ENCODE peak calls at places on chromosomes 7 and 10, in seven cellular contexts. J is nephron progenitor cell; Q is T-helper 9 cell; Z is Daoy; B is hepatocyte; I is hypothalamus; N is stimulated activated CD4-positive, alpha-beta T cell treated with anti-CD3 and anti-CD28 coated beads, Interleukin-12 subunit alpha, Interleukin-12 subunit beta, amount 100 ng/mL, for 4 hours. L is an unnamed sample.

GRCh38 chr10:92436611-92437010 is 137.3 kb downstream of the IDE start:
- DNase-seq in I (no peak), B (no peak), N (no peak), Z (no peak), J (no peak), Q (no peak), L (no peak)

GRCh38 chr7:44776211-44776610 is 20.3 kb upstream of the PPIA start:
- DNase-seq in J (no peak), I (no peak), Q (no peak), B (no peak), Z (no peak), N (no peak), L (no peak)

GRCh38 chr10:112689327-112689726 is 242.3 kb downstream of the VTI1A start:
- DNase-seq in N (no peak), Z (peak; percentile 11), J (peak; percentile 41), Q (no peak), I (no peak), B (peak; percentile 27), L (no peak)

GRCh38 chr10:60518745-60519144 is 129.1 kb upstream of the ANK3 start:
- DNase-seq in I (no peak), J (no peak), N (no peak), Z (no peak), B (no peak), Q (no peak), L (no peak)

GRCh38 chr10:104022020-104022419 is 55.1 kb downstream of the SLK start:
- DNase-seq in Z (no peak), N (no peak), Q (no peak), I (no peak), B (no peak), J (no peak), L (no peak)

GRCh38 chr10:112953075-112953501 is 3.0 kb downstream of the TCF7L2 start:
- DNase-seq in Q (no peak), I (peak; percentile 53), B (peak; percentile 50), J (peak; percentile 50), N (no peak), Z (peak; percentile 35), L (no peak)

GRCh38 chr7:91164531-91164930 is 99.7 kb upstream of the FZD1 start:
- DNase-seq in Q (no peak), J (no peak), Z (no peak), B (no peak), I (peak; percentile 1), N (no peak), L (no peak)

GRCh38 chr7:94584113-94584512 is 71.8 kb downstream of the SGCE start:
- DNase-seq in J (no peak), I (no peak), B (no peak), Q (no peak), N (no peak), Z (no peak), L (no peak)

GRCh38 chr10:101650841-101651240 is 44.1 kb downstream of the FBXW4 start:
- DNase-seq in I (no peak), J (no peak), Z (no peak), N (no peak), Q (no peak), B (no peak), L (no peak)

GRCh38 chr7:22791204-22792158 is 31.2 kb downstream of the TOMM7 start:
- DNase-seq in Q (no peak), N (no peak), Z (peak; percentile 76), J (no peak), B (no peak), I (no peak), L (no peak)

GRCh38 chr7:134932707-134933370 is 53.5 kb upstream of the AGBL3 start:
- DNase-seq in N (no peak), Q (no peak), J (no peak), B (no peak), I (no peak), Z (peak; percentile 13), L (no peak)

GRCh38 chr7:128378637-128379036 is 17.1 kb upstream of the PRRT4 start:
- DNase-seq in B (no peak), N (no peak), I (no peak), J (no peak), Z (no peak), Q (no peak), L (no peak)

GRCh38 chr7:117324940-117325339 is 2.1 kb upstream of the WNT2 start:
- DNase-seq in Z (no peak), I (no peak), Q (no peak), N (no peak), J (no peak), B (no peak), L (no peak)

GRCh38 chr7:123757095-123757494 is 8.3 kb upstream of the WASL start:
- DNase-seq in B (no peak), J (no peak), Z (no peak), N (no peak), I (no peak), Q (no peak), L (no peak)

GRCh38 chr10:131354380-131354779 is 42.9 kb upstream of the TCERG1L start:
- DNase-seq in Q (no peak), Z (peak; percentile 23), B (peak; percentile 56), N (no peak), J (peak; percentile 81), I (no peak), L (no peak)

GRCh38 chr7:49791089-49791741 is 17.8 kb downstream of the VWC2 start:
- DNase-seq in J (peak; percentile 31), I (no peak), N (no peak), Z (no peak), Q (no peak), B (peak; percentile 50), L (no peak)

GRCh38 chr10:87594181-87594580 is 65.5 kb upstream of the PAPSS2 start:
- DNase-seq in I (no peak), J (no peak), N (no peak), Q (no peak), Z (no peak), B (no peak), L (no peak)

GRCh38 chr10:50992972-50993766 is 81.1 kb upstream of the PRKG1 start:
- DNase-seq in Z (peak; percentile 48), I (no peak), J (peak; percentile 36), N (no peak), Q (no peak), B (peak; percentile 25), L (no peak)

GRCh38 chr7:95430864-95431263 is 4.0 kb downstream of the PON2 start:
- DNase-seq in I (no peak), Q (no peak), N (no peak), Z (peak; percentile 57), B (peak; percentile 81), J (no peak), L (no peak)

GRCh38 chr10:113434950-113435349 is 117.9 kb upstream of the HABP2 start:
- DNase-seq in Q (no peak), I (no peak), B (no peak), N (no peak), J (no peak), Z (no peak), L (no peak)

GRCh38 chr7:100983451-100984187 is 14.3 kb downstream of the MUC12 start:
- DNase-seq in N (no peak), J (no peak), I (no peak), B (peak; percentile 70), Z (peak; percentile 51), Q (no peak), L (no peak)

GRCh38 chr10:62560207-62560819 is 186.1 kb downstream of the ZNF365 start:
- DNase-seq in Q (no peak), N (no peak), B (peak; percentile 30), J (no peak), Z (no peak), I (no peak), L (no peak)

GRCh38 chr7:41925946-41926345 is 223.1 kb upstream of the INHBA start:
- DNase-seq in I (no peak), J (no peak), Q (no peak), Z (peak; percentile 40), N (no peak), B (no peak), L (no peak)

GRCh38 chr7:1029637-1030443 is 14.5 kb upstream of the GPR146 start:
- DNase-seq in Z (no peak), I (peak; percentile 58), J (no peak), B (no peak), Q (no peak), N (no peak), L (no peak)

GRCh38 chr7:46934198-46934825 is 647.6 kb downstream of the TNS3 start:
- DNase-seq in J (no peak), N (no peak), B (no peak), I (no peak), Q (no peak), Z (no peak), L (no peak)

GRCh38 chr7:28440055-28440601 is 27.8 kb downstream of the CREB5 start:
- DNase-seq in N (no peak), I (no peak), Z (no peak), B (no peak), J (no peak), Q (no peak), L (no peak)

GRCh38 chr7:12524794-12525386 is 45.6 kb upstream of the SCIN start:
- DNase-seq in N (no peak), I (peak; percentile 24), Z (peak; percentile 34), Q (no peak), J (no peak), B (peak; percentile 62), L (no peak)

GRCh38 chr10:176677-177076 is 41.4 kb downstream of the ZMYND11 start:
- DNase-seq in I (no peak), J (no peak), N (no peak), B (no peak), Z (no peak), Q (no peak), L (no peak)

GRCh38 chr7:100489824-100490223 is 6.1 kb downstream of the NYAP1 start:
- DNase-seq in Q (no peak), Z (peak; percentile 95), B (peak; percentile 96), I (peak; percentile 94), J (peak; percentile 87), N (no peak), L (no peak)

GRCh38 chr10:82674036-82674435 is 799.0 kb downstream of the NRG3 start:
- DNase-seq in N (no peak), Q (no peak), J (no peak), B (no peak), Z (no peak), I (no peak), L (no peak)

GRCh38 chr10:110747609-110748464 is 103.7 kb downstream of the RBM20 start:
- DNase-seq in B (no peak), Z (no peak), J (no peak), N (no peak), I (no peak), Q (no peak), L (no peak)

GRCh38 chr7:47045592-47045991 is 536.3 kb downstream of the TNS3 start:
- DNase-seq in N (no peak), B (no peak), Q (no peak), J (no peak), Z (peak; percentile 35), I (no peak), L (no peak)

GRCh38 chr7:39554583-39555140 is 11.5 kb upstream of the YAE1 start:
- DNase-seq in N (no peak), B (no peak), Q (no peak), J (no peak), I (no peak), Z (no peak), L (no peak)

GRCh38 chr7:14197280-14197679 is 207.8 kb upstream of the ETV1 start:
- DNase-seq in I (no peak), J (no peak), Z (no peak), B (peak; percentile 9), N (no peak), Q (no peak), L (no peak)

GRCh38 chr10:98848361-98848760 is 387.3 kb downstream of the HPSE2 start:
- DNase-seq in J (no peak), I (no peak), N (no peak), Z (no peak), B (no peak), Q (no peak), L (no peak)

GRCh38 chr7:15602236-15602635 is 40.4 kb upstream of the AGMO start:
- DNase-seq in Z (no peak), Q (no peak), I (no peak), B (peak; percentile 8), J (no peak), N (no peak), L (no peak)

GRCh38 chr10:13739178-13739577 is 152.4 kb downstream of the PRPF18 start:
- DNase-seq in I (no peak), Q (no peak), N (no peak), J (peak; percentile 42), B (no peak), Z (no peak), L (no peak)

GRCh38 chr10:91103384-91104184 is 116.9 kb upstream of the PCGF5 start:
- DNase-seq in Q (no peak), B (no peak), I (no peak), Z (peak; percentile 6), J (peak; percentile 12), N (no peak), L (no peak)